ENCODE peak calls at places on chromosomes 7 and 10, in ten cellular contexts. U, H, S, B, N, D, V, Q, A and W are unnamed samples.

GRCh38 chr7:127536426-127537152 is 48.8 kb downstream of the GCC1 start:
- DNase-seq in U (no peak), H (no peak), S (no peak), B (no peak), N (no peak), D (peak; percentile 39), V (peak; percentile 22), Q (no peak), A (no peak), W (no peak)

GRCh38 chr7:138304071-138304320 is 156.1 kb upstream of the TRIM24 start:
- DNase-seq in U (no peak), H (no peak), S (no peak), B (no peak), N (no peak), D (no peak), V (no peak), Q (no peak), A (peak; percentile 34), W (peak; percentile 38)

GRCh38 chr10:124048371-124049290 is 44.8 kb downstream of the CHST15 start:
- DNase-seq in U (no peak), H (no peak), S (no peak), B (no peak), N (no peak), D (no peak), V (no peak), Q (no peak), A (no peak), W (no peak)

GRCh38 chr10:29714096-29714874 is 79.5 kb upstream of the SVIL start:
- DNase-seq in U (peak; percentile 76), H (peak; percentile 90), S (peak; percentile 64), B (no peak), N (no peak), D (no peak), V (peak; percentile 83), Q (no peak), A (no peak), W (no peak)

GRCh38 chr10:26274391-26274790 is 57.8 kb downstream of the GAD2 start:
- DNase-seq in U (no peak), H (no peak), S (no peak), B (no peak), N (no peak), D (peak; percentile 69), V (no peak), Q (no peak), A (no peak), W (no peak)

GRCh38 chr7:35624299-35625186 is 70.4 kb downstream of the HERPUD2 start:
- DNase-seq in U (no peak), H (peak; percentile 59), S (peak; percentile 22), B (no peak), N (peak; percentile 13), D (peak; percentile 65), V (peak; percentile 49), Q (no peak), A (peak; percentile 64), W (no peak)

GRCh38 chr7:11754123-11754522 is 77.9 kb downstream of the THSD7A start:
- DNase-seq in U (no peak), H (no peak), S (no peak), B (no peak), N (no peak), D (no peak), V (no peak), Q (no peak), A (no peak), W (no peak)

GRCh38 chr10:34323197-34323596 is 491.9 kb downstream of the PARD3 start:
- DNase-seq in U (no peak), H (peak; percentile 12), S (peak; percentile 60), B (no peak), N (no peak), D (no peak), V (peak; percentile 59), Q (no peak), A (no peak), W (no peak)

GRCh38 chr10:110181451-110181850 is 26.0 kb upstream of the MXI1 start:
- DNase-seq in U (no peak), H (no peak), S (no peak), B (no peak), N (no peak), D (no peak), V (no peak), Q (no peak), A (no peak), W (no peak)

GRCh38 chr10:72419241-72419640 is 64.5 kb upstream of the DNAJB12 start:
- DNase-seq in U (no peak), H (no peak), S (no peak), B (no peak), N (no peak), D (peak; percentile 0), V (no peak), Q (no peak), A (no peak), W (no peak)

GRCh38 chr7:12569673-12570072 is 847 bp upstream of the SCIN start:
- DNase-seq in U (no peak), H (no peak), S (no peak), B (no peak), N (no peak), D (no peak), V (no peak), Q (no peak), A (no peak), W (no peak)

GRCh38 chr7:3300221-3300650 is 816 bp upstream of the SDK1 start:
- DNase-seq in U (no peak), H (no peak), S (no peak), B (no peak), N (no peak), D (peak; percentile 69), V (peak; percentile 6), Q (no peak), A (no peak), W (no peak)

GRCh38 chr7:107920048-107920772 is 29.2 kb downstream of the DLD start:
- DNase-seq in U (no peak), H (no peak), S (no peak), B (no peak), N (no peak), D (peak; percentile 7), V (no peak), Q (no peak), A (no peak), W (peak; percentile 55)

GRCh38 chr10:60916025-60916424 is 28.0 kb downstream of the RHOBTB1 start:
- DNase-seq in U (no peak), H (no peak), S (no peak), B (no peak), N (no peak), D (no peak), V (no peak), Q (no peak), A (peak; percentile 15), W (no peak)